ENCODE peak calls at places on chromosomes 3 and 15, in four cellular contexts. I is HL-60, D is GM12878, Z is K562. F is an unnamed sample.

GRCh38 chr3:197590313-197590962 is 34.7 kb upstream of the BDH1 start:
- DNase-seq in Z (no peak), D (no peak), I (no peak), F (no peak)

GRCh38 chr15:62895139-62895866 is 147.2 kb upstream of the TPM1 start:
- DNase-seq in I (no peak), Z (no peak), D (no peak), F (no peak)

GRCh38 chr3:76034652-76035051 is 249.3 kb upstream of the ZNF717 start:
- DNase-seq in Z (no peak), I (no peak), D (no peak), F (no peak)

GRCh38 chr15:99925661-99926461 is 192.6 kb upstream of the LYSMD4 start:
- DNase-seq in I (peak), Z (peak), D (no peak), F (no peak)

GRCh38 chr3:25155696-25156471 is 272.2 kb upstream of the RARB start:
- DNase-seq in Z (no peak), I (no peak), D (no peak), F (no peak)

GRCh38 chr3:114362815-114363214 is 69.0 kb downstream of the TIGIT start:
- DNase-seq in Z (peak), D (no peak), I (no peak), F (no peak)

GRCh38 chr3:195443391-195443989 is 670 bp upstream of the ACAP2 start:
- DNase-seq in Z (no peak), D (no peak), I (no peak), F (no peak)

GRCh38 chr15:45891766-45892165 is 256.9 kb downstream of the SQOR start:
- DNase-seq in D (no peak), Z (no peak), I (no peak), F (no peak)

GRCh38 chr3:71162221-71162620 is 421.3 kb downstream of the FOXP1 start:
- DNase-seq in D (no peak), I (no peak), Z (no peak), F (no peak)

GRCh38 chr3:127759826-127760225 is 62.5 kb downstream of the MGLL start:
- DNase-seq in Z (no peak), I (no peak), D (no peak), F (no peak)

GRCh38 chr3:23662079-23662617 is 143.6 kb upstream of the UBE2E1 start:
- DNase-seq in I (no peak), Z (no peak), D (no peak), F (no peak)

GRCh38 chr3:172646439-172647015 is 64.3 kb downstream of the NCEH1 start:
- DNase-seq in Z (no peak), I (no peak), D (no peak), F (no peak)

GRCh38 chr15:90941038-90941437 is 6.0 kb downstream of the UNC45A start:
- DNase-seq in D (no peak), Z (no peak), I (no peak), F (no peak)

GRCh38 chr15:95131071-95131683 is 899.8 kb downstream of the MCTP2 start:
- DNase-seq in I (no peak), D (no peak), Z (no peak), F (no peak)

GRCh38 chr3:71559578-71560162 is 23.9 kb downstream of the FOXP1 start:
- DNase-seq in D (no peak), Z (no peak), I (no peak), F (no peak)

GRCh38 chr15:28935316-28935715 is 49.5 kb downstream of the APBA2 start:
- DNase-seq in I (peak), Z (peak), D (no peak), F (no peak)

GRCh38 chr3:111636506-111636905 is 41.4 kb upstream of the ZBED2 start:
- DNase-seq in I (no peak), Z (no peak), D (no peak), F (no peak)

GRCh38 chr3:14633819-14634424 is 17.6 kb upstream of the CCDC174 start:
- DNase-seq in D (peak), Z (peak), I (peak), F (peak)

GRCh38 chr3:196684548-196685407 is 27.3 kb downstream of the CEP19 start:
- DNase-seq in D (peak), I (no peak), Z (peak), F (peak)

GRCh38 chr15:28944696-28945300 is 59.0 kb downstream of the APBA2 start:
- DNase-seq in D (no peak), I (no peak), Z (no peak), F (no peak)

GRCh38 chr15:73600413-73601050 is 32.7 kb downstream of the NPTN start:
- DNase-seq in I (no peak), D (no peak), Z (no peak), F (no peak)

GRCh38 chr3:96813134-96813819 is 1.1 kb upstream of the EPHA6 start:
- DNase-seq in D (peak), Z (no peak), I (peak), F (peak)

GRCh38 chr3:24088782-24089181 is 143.7 kb downstream of the NR1D2 start:
- DNase-seq in D (no peak), I (peak), Z (peak), F (no peak)

GRCh38 chr3:160921020-160921635 is 165.1 kb downstream of the PPM1L start:
- DNase-seq in D (no peak), Z (peak), I (no peak), F (peak)

GRCh38 chr3:146454796-146455195 is 14.6 kb downstream of the PLSCR2 start:
- DNase-seq in Z (no peak), I (no peak), D (no peak), F (no peak)

GRCh38 chr3:171833775-171834460 is 9.2 kb upstream of the TMEM212 start:
- DNase-seq in I (no peak), D (no peak), Z (no peak), F (no peak)

GRCh38 chr3:173902866-173903265 is 505.3 kb downstream of the NLGN1 start:
- DNase-seq in D (no peak), I (no peak), Z (no peak), F (no peak)

GRCh38 chr15:66751579-66751978 is 49.5 kb downstream of the SMAD6 start:
- DNase-seq in D (no peak), I (no peak), Z (no peak), F (no peak)

GRCh38 chr15:63107895-63108546 is 13.6 kb upstream of the LACTB start:
- DNase-seq in I (no peak), D (no peak), Z (peak), F (no peak)

GRCh38 chr3:102192575-102192974 is 242.2 kb upstream of the ZPLD1 start:
- DNase-seq in D (no peak), I (no peak), Z (no peak), F (no peak)

GRCh38 chr3:151225040-151225975 is 22.3 kb upstream of the GPR171 start:
- DNase-seq in D (no peak), Z (no peak), I (no peak), F (no peak)

GRCh38 chr3:13617981-13618380 is 69.1 kb downstream of the FBLN2 start:
- DNase-seq in I (no peak), D (no peak), Z (no peak), F (no peak)

GRCh38 chr3:172034786-172035685 is 4.3 kb upstream of the FNDC3B start:
- DNase-seq in Z (peak), I (peak), D (no peak), F (no peak)

GRCh38 chr15:52050416-52050815 is 31.4 kb downstream of the MAPK6 start:
- DNase-seq in I (no peak), D (no peak), Z (no peak), F (no peak)

GRCh38 chr3:194527726-194528125 is 40.9 kb upstream of the ATP13A3 start:
- DNase-seq in I (no peak), Z (no peak), D (no peak), F (no peak)

GRCh38 chr3:82082796-82083195 is 321.4 kb upstream of the GBE1 start:
- DNase-seq in I (no peak), D (no peak), Z (no peak), F (no peak)
- TF ChIP-seq SPI1 in I (no peak), D (no peak), Z (no peak), F (no peak)

GRCh38 chr3:122998206-122998605 is 29.4 kb downstream of the SEMA5B start:
- DNase-seq in Z (no peak), I (no peak), D (no peak), F (no peak)
- TF ChIP-seq POLR2AphosphoS5 in Z (no peak), I (no peak), D (no peak), F (no peak)

DNA sequence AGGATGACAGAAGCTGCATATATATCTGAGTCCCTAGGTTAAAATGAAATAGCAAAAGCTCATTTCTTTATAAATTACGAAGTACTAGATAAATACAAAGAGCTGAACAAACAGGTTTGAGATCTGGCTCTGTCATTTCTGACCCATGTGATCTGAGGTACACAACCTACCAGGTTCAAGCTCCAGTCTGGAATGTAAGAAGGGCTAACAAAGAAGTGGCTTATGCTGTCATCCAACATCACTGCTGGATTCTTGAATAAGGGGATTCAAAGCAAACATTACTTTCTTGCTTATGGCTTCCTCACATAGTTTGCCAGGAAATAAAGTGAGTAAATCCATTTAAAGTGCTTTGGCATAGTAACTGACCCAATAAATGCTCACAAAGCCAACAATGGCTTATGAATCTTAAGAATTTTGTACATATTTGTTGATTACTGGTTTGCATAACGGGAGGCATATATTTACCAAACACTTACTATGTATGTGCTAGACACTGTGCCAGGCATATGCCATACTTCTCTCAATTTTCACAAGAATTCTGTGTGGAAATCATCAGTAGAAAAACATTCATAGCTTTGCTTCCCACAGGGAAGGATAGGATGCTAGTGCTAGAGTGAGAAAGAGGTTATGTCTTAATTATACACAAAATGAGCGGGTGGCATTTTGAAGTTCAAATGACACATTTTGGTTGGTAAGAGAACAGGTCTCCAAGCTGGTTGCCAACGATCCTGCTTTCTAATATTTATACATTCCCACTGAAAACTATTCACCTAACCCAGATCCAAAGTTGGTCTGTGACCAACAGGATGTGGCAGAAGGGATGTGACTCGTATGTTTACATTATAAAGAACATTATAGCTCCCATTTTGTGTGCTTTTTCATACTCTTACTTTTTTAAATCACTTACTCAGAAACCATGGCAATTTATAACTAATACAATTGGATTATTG is 38.7 kb upstream of the CSPG5 start:
- DNase-seq in D (no peak), I (no peak), Z (no peak), F (no peak)
- TF ChIP-seq SPI1 in D (no peak), I (no peak), Z (no peak), F (no peak)

GRCh38 chr15:75649045-75649761 is 1.5 kb downstream of the SNX33 start:
- DNase-seq in D (no peak), I (no peak), Z (no peak), F (no peak)

GRCh38 chr15:75648156-75649000 is 666 bp downstream of the SNX33 start:
- DNase-seq in D (no peak), Z (peak), I (no peak), F (no peak)

GRCh38 chr15:75650908-75651809 is 3.4 kb downstream of the SNX33 start:
- DNase-seq in I (no peak), D (no peak), Z (peak), F (no peak)

GRCh38 chr15:75651810-75652543 is 4.3 kb downstream of the SNX33 start:
- DNase-seq in D (no peak), Z (no peak), I (no peak), F (no peak)

GRCh38 chr15:75649848-75650247 is 2.1 kb downstream of the SNX33 start:
- DNase-seq in I (no peak), D (no peak), Z (no peak), F (no peak)
- TF ChIP-seq POLR2AphosphoS5 in I (no peak), D (no peak), Z (no peak), F (no peak)

DNA sequence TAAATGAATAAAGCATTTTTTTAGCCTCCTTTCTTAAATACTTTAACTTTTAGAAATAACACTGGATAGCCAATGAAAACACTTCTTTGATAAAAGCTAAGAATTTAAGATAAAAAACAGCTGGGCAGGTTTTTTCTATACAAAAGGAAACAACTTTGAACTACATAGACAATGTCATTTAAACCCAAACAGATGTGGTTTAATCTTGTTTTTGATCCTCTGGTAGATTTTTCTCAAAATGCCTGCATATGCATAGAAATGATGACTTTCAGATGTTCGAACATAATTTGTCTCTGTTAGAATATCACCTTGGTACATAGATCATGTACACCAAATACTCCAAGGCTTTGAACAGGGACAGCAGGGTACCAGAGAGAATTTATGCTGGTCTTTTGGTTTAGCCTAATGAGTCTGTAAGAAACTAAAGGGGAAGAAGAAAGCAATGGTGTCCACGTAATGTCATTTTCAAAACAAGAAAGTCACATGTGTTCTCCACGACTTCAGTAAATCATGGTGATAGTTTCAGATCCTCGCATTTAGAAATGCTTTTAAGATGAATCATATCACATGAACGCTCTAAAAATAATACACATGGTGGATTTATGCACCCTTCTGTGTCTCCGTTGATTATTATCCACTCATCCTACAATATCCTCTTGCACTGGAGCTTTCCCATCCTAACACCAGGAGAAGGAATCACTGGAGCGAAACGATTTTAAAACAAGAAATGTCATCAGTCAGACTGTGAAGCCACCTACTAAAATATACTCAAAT is 160.1 kb upstream of the PDZRN3 start:
- DNase-seq in D (no peak), I (no peak), Z (no peak), F (no peak)
- TF ChIP-seq SPI1 in D (no peak), I (no peak), Z (no peak), F (no peak)

DNA sequence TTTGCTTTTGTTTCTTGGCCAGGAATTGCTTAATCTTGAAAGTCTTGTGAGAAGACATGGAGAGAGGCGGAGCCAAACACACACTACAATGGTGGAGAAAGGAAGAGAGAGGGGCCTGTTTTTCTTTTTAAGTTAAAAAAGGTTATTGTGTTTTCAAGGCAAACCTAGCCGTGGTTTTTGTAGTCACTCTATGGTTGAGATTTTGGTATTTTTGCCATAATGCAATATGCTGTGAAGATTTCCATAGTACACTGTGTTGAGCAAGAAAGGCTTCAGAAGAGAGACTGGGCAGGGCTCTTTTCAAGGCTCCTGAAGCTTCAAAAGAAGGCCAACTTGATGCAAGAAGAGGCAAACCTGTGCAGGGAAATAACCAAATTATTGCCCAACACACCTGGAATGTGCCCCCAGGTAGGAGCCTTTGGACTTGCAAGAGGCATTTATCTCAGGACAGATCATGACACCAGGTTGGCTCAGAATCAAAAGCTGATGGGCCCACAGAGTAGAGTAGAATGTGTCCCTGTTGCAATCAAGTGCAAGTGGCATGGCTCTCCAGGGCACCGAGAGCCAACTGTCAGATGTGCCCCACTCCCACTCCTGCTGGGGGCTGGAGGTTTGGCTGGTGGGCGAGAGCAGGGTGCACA is 22.1 kb downstream of the AMOTL2 start:
- DNase-seq in D (no peak), I (no peak), Z (no peak), F (no peak)
- TF ChIP-seq POLR2AphosphoS5 in D (no peak), I (no peak), Z (no peak), F (no peak)